ENCODE peak calls at places on chromosomes 2 and 18, in six cellular contexts. L, N, X, B, S and D are unnamed samples.

GRCh38 chr2:100294162-100294497 is 28.2 kb downstream of the LONRF2 start:
- DNase-seq in N (no peak), S (no peak), B (no peak), L (no peak), X (no peak), D (no peak)

GRCh38 chr2:213216461-213216860 is 65.0 kb upstream of the IKZF2 start:
- DNase-seq in B (no peak), L (no peak), S (no peak), X (no peak), N (no peak), D (no peak)

GRCh38 chr2:154203902-154204301 is 332.2 kb downstream of the GALNT13 start:
- DNase-seq in B (no peak), X (no peak), N (no peak), L (no peak), S (no peak), D (no peak)

GRCh38 chr2:3463914-3464313 is 55.4 kb downstream of the ADI1 start:
- DNase-seq in S (no peak), N (no peak), B (no peak), L (no peak), X (no peak), D (no peak)

GRCh38 chr2:105328281-105329196 is 996 bp downstream of the TGFBRAP1 start:
- DNase-seq in N (peak; percentile 45), B (no peak), L (peak; percentile 39), X (no peak), S (no peak), D (no peak)

GRCh38 chr2:241399941-241400922 is 44.1 kb downstream of the FARP2 start:
- DNase-seq in S (no peak), X (no peak), N (no peak), B (no peak), L (peak; percentile 16), D (no peak)

GRCh38 chr2:220279840-220280239 is 652.4 kb downstream of the SLC4A3 start:
- DNase-seq in X (no peak), N (no peak), S (no peak), L (no peak), B (no peak), D (no peak)

GRCh38 chr18:49520661-49521145 is 33.7 kb upstream of the C18orf32 start:
- DNase-seq in X (no peak), S (no peak), N (no peak), B (no peak), L (no peak), D (no peak)

GRCh38 chr2:3470856-3471737 is 48.2 kb downstream of the ADI1 start:
- DNase-seq in X (no peak), S (no peak), L (no peak), N (no peak), B (no peak), D (no peak)

GRCh38 chr2:25845843-25846505 is 32.3 kb downstream of the ASXL2 start:
- DNase-seq in B (no peak), S (no peak), L (no peak), X (no peak), N (no peak), D (no peak)

GRCh38 chr2:43193996-43194869 is 32.2 kb downstream of the ZFP36L2 start:
- DNase-seq in B (no peak), L (peak; percentile 98), N (no peak), X (peak; percentile 53), S (no peak), D (no peak)
- TF ChIP-seq GABPA in B (no peak), L (no peak), N (no peak), X (no peak), S (no peak), D (no peak)

GRCh38 chr2:84847326-84848050 is 33.4 kb downstream of the TRABD2A start:
- DNase-seq in X (no peak), B (no peak), L (no peak), N (no peak), S (no peak), D (no peak)

GRCh38 chr2:84849271-84849952 is 31.5 kb downstream of the TRABD2A start:
- DNase-seq in S (no peak), B (no peak), N (no peak), X (no peak), L (no peak), D (no peak)

GRCh38 chr2:84844141-84844540 is 36.7 kb downstream of the TRABD2A start:
- DNase-seq in L (no peak), B (no peak), N (no peak), X (no peak), S (no peak), D (no peak)

GRCh38 chr2:84846732-84847131 is 34.2 kb downstream of the TRABD2A start:
- DNase-seq in S (no peak), X (no peak), N (no peak), L (no peak), B (no peak), D (no peak)

GRCh38 chr2:84846041-84846663 is 34.7 kb downstream of the TRABD2A start:
- DNase-seq in L (no peak), X (no peak), S (no peak), B (no peak), N (no peak), D (no peak)
- TF ChIP-seq GABPA in L (no peak), X (no peak), S (no peak), B (no peak), N (no peak), D (no peak)

GRCh38 chr2:230324503-230324902 is 2.5 kb upstream of the SP140L start:
- DNase-seq in S (no peak), B (no peak), L (no peak), N (no peak), X (no peak), D (no peak)

GRCh38 chr2:230328155-230328458 is 1.1 kb downstream of the SP140L start:
- DNase-seq in S (no peak), L (no peak), N (no peak), B (no peak), X (no peak), D (no peak)

GRCh38 chr2:230327418-230328154 is 593 bp downstream of the SP140L start:
- DNase-seq in N (peak; percentile 20), B (no peak), L (no peak), X (no peak), S (no peak), D (no peak)

GRCh38 chr2:230325316-230326243 is 1.4 kb upstream of the SP140L start:
- DNase-seq in N (no peak), X (no peak), L (no peak), S (no peak), B (no peak), D (no peak)

GRCh38 chr2:230326453-230327417 is at the start of gene SP140L:
- DNase-seq in X (peak; percentile 55), S (no peak), N (peak; percentile 68), L (peak; percentile 82), B (no peak), D (peak; percentile 83)
- TF ChIP-seq GABPA in X (peak; percentile 92), S (no peak), N (peak; percentile 93), L (peak; percentile 85), B (peak; percentile 93), D (peak; percentile 82)

GRCh38 chr2:28975671-28976070 is 5.4 kb upstream of the TOGARAM2 start:
- DNase-seq in S (no peak), B (no peak), X (no peak), L (no peak), N (no peak), D (no peak)

GRCh38 chr2:28970464-28971160 is 10.5 kb upstream of the TOGARAM2 start:
- DNase-seq in X (no peak), B (peak; percentile 53), N (no peak), S (no peak), L (no peak), D (no peak)

GRCh38 chr2:28976584-28976983 is 4.5 kb upstream of the TOGARAM2 start:
- DNase-seq in X (no peak), L (peak; percentile 51), S (no peak), N (no peak), B (no peak), D (no peak)

GRCh38 chr2:28974252-28974651 is 6.8 kb upstream of the TOGARAM2 start:
- DNase-seq in X (no peak), S (no peak), B (no peak), N (no peak), L (no peak), D (no peak)

GRCh38 chr2:28972778-28973335 is 8.2 kb upstream of the TOGARAM2 start:
- DNase-seq in N (no peak), S (no peak), L (no peak), X (no peak), B (no peak), D (no peak)
- TF ChIP-seq GABPA in N (no peak), S (no peak), L (no peak), X (no peak), B (no peak), D (no peak)

GRCh38 chr2:149575742-149576141 is 11.8 kb downstream of the MMADHC start:
- DNase-seq in B (no peak), S (no peak), X (no peak), N (no peak), L (no peak), D (no peak)
- TF ChIP-seq GABPA in B (no peak), S (no peak), X (no peak), N (no peak), L (no peak), D (no peak)

GRCh38 chr2:177984739-177985138 is 87.8 kb downstream of the PDE11A start:
- DNase-seq in S (no peak), B (peak; percentile 20), L (no peak), X (no peak), N (no peak), D (no peak)

GRCh38 chr2:177983183-177983788 is 89.3 kb downstream of the PDE11A start:
- DNase-seq in X (no peak), N (peak; percentile 76), B (peak; percentile 70), S (peak; percentile 15), L (peak; percentile 53), D (peak; percentile 21)

GRCh38 chr2:177992992-177993391 is 79.6 kb downstream of the PDE11A start:
- DNase-seq in B (no peak), L (no peak), X (no peak), S (no peak), N (no peak), D (no peak)

DNA sequence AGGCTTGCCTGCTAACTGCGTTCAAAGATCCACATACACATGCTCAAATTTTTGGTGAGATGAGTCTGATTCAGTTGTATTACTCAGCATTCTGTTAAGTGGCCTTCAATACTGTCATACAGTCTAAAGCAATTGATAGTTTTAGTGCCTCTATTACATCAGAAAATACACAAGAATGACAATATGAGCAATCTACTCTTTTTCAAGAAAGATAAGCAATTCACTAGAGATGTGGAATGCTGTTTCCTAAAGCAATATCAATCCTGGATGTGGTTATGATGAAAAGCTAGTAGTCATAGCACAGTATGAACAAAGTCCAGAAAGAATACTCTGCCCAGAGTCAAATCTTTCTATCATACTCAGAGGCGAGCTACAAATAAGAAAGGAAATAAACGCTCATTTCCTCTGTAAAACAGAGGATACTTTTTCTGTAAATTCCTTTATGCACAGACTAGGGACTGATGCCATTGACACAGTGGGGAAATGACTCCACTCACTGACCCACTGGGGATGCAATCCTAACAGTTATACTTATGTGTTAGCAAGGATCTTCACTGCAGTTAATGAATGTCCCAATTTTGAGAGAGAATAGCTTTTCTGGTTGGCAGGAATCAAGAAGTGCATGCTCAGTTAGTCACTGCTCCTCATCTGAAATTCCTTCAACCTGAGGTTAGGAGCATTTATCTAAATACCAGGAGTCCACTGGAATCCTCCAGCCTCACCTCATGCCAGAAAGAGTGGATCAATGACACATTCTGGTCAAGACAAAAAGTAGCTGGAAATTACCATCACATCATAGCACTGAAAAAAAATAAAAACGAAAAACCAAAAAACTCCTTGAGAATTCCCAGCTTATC is 83.3 kb downstream of the PDE11A start:
- DNase-seq in S (no peak), B (no peak), N (no peak), L (no peak), X (no peak), D (no peak)
- TF ChIP-seq GABPA in S (no peak), B (no peak), N (no peak), L (no peak), X (no peak), D (no peak)